ENCODE peak calls at places on chromosomes 4 and X, in eight cellular contexts. O is mammary epithelial cell, W is psoas muscle, K is fibroblast of lung, A is GM12878, M is IMR-90, G is OCI-LY7, N is stomach. I is an unnamed sample. For H3K4me1, the result is how much of the 10 kb centered on the place peaks cover.

GRCh38 chr4:124684301-124684700 is 28.2 kb downstream of the ANKRD50 start:
- DNase-seq in G (no peak), O (peak), M (peak), K (no peak), A (no peak), N (no peak), W (no peak), I (no peak)

GRCh38 chrX:100928660-100929613 is at the start of gene XKRX:
- DNase-seq in K (no peak), N (peak), W (no peak), G (peak), M (no peak), O (peak), A (no peak), I (peak)

GRCh38 chrX:16822723-16823122 is 36.5 kb downstream of the TXLNG start:
- DNase-seq in A (no peak), G (no peak), N (no peak), O (peak), W (no peak), M (peak), K (no peak), I (no peak)

GRCh38 chrX:31423575-31424284 is 351.9 kb upstream of the FTHL17 start:
- DNase-seq in O (peak), G (peak), A (no peak), N (peak), M (peak), K (peak), W (no peak), I (peak)

GRCh38 chr4:8507251-8507570 is 66.6 kb downstream of the TRMT44 start:
- DNase-seq in O (no peak), W (no peak), K (no peak), M (no peak), G (no peak), A (no peak), N (no peak), I (no peak)

GRCh38 chrX:23118890-23119527 is 119.2 kb downstream of the DDX53 start:
- DNase-seq in M (no peak), N (no peak), O (no peak), W (no peak), G (no peak), A (no peak), K (no peak), I (no peak)

GRCh38 chr4:42609051-42609450 is 47.9 kb downstream of the ATP8A1 start:
- DNase-seq in N (no peak), G (no peak), W (no peak), O (no peak), A (no peak), K (no peak), M (no peak), I (no peak)

GRCh38 chr4:145132521-145133098 is 34.5 kb downstream of the ABCE1 start:
- DNase-seq in W (no peak), G (peak), N (no peak), K (peak), M (peak), O (no peak), A (peak), I (no peak)

GRCh38 chr4:30610361-30610760 is 109.8 kb upstream of the PCDH7 start:
- DNase-seq in A (no peak), K (peak), N (no peak), O (no peak), W (no peak), G (no peak), M (no peak), I (no peak)

GRCh38 chr4:171588146-171588545 is 225.1 kb upstream of the GALNTL6 start:
- DNase-seq in A (no peak), K (no peak), G (no peak), W (no peak), N (no peak), M (no peak), O (no peak), I (no peak)

GRCh38 chr4:121728066-121728465 is 31.3 kb upstream of the ANXA5 start:
- DNase-seq in O (peak), N (no peak), K (peak), W (no peak), M (peak), A (no peak), G (no peak), I (no peak)

GRCh38 chrX:34563809-34564208 is 93.3 kb downstream of the TMEM47 start:
- DNase-seq in K (no peak), A (no peak), G (no peak), W (no peak), O (peak), M (no peak), N (no peak), I (no peak)

GRCh38 chrX:150527108-150527507 is 41.3 kb upstream of the MTM1 start:
- DNase-seq in A (no peak), O (no peak), K (no peak), M (no peak), W (no peak), G (no peak), N (no peak), I (no peak)

GRCh38 chr4:107931775-107932321 is 499 bp downstream of the CYP2U1 start:
- DNase-seq in G (peak), A (no peak), O (no peak), W (no peak), K (no peak), N (no peak), M (no peak), I (no peak)

GRCh38 chr4:177441061-177441802 is 1.0 kb downstream of the AGA start:
- DNase-seq in G (peak), O (peak), N (no peak), K (peak), W (no peak), A (peak), M (peak), I (no peak)

GRCh38 chrX:134683351-134683750 is 25.1 kb upstream of the PLAC1 start:
- DNase-seq in A (no peak), M (no peak), G (no peak), K (no peak), N (no peak), O (no peak), W (no peak), I (no peak)

GRCh38 chr4:122710434-122711308 is 21.8 kb upstream of the BBS12 start:
- DNase-seq in W (no peak), A (no peak), K (peak), G (no peak), M (peak), O (no peak), N (no peak), I (no peak)

GRCh38 chrX:136450050-136450830 is 37.5 kb upstream of the BRS3 start:
- DNase-seq in M (peak), W (no peak), A (no peak), K (no peak), G (no peak), O (no peak), N (no peak), I (no peak)

GRCh38 chr4:112251044-112251632 is 19.6 kb downstream of the AP1AR start:
- DNase-seq in A (no peak), N (no peak), W (no peak), K (peak), M (no peak), G (no peak), O (peak), I (no peak)

GRCh38 chrX:22069586-22069985 is 37.5 kb downstream of the PHEX start:
- DNase-seq in W (no peak), N (no peak), K (no peak), A (no peak), G (no peak), M (no peak), O (no peak), I (no peak)

GRCh38 chr4:86706923-86707597 is 112.9 kb downstream of the PTPN13 start:
- DNase-seq in M (peak), N (no peak), O (peak), G (no peak), A (no peak), W (no peak), K (peak), I (no peak)

GRCh38 chr4:17265139-17265538 is 246.8 kb downstream of the QDPR start:
- DNase-seq in G (no peak), W (no peak), K (no peak), M (no peak), O (no peak), A (no peak), N (no peak), I (no peak)

GRCh38 chrX:129523076-129524055 is at the start of gene SMARCA1:
- DNase-seq in O (no peak), A (no peak), M (peak), W (peak), G (no peak), N (peak), K (peak), I (peak)

GRCh38 chr4:186823989-186824388 is 100.3 kb upstream of the FAT1 start:
- DNase-seq in N (no peak), G (no peak), O (no peak), A (no peak), K (peak), M (peak), W (no peak), I (no peak)

GRCh38 chr4:118775405-118775804 is 60.5 kb downstream of the SEC24D start:
- DNase-seq in A (no peak), M (no peak), O (no peak), G (no peak), N (no peak), W (no peak), K (no peak), I (no peak)
- H3K4me1 ChIP-seq in A (under half), M (under half), O (under half), G (under half), N (half or more), W (under half), K (under half), I (under half)

DNA sequence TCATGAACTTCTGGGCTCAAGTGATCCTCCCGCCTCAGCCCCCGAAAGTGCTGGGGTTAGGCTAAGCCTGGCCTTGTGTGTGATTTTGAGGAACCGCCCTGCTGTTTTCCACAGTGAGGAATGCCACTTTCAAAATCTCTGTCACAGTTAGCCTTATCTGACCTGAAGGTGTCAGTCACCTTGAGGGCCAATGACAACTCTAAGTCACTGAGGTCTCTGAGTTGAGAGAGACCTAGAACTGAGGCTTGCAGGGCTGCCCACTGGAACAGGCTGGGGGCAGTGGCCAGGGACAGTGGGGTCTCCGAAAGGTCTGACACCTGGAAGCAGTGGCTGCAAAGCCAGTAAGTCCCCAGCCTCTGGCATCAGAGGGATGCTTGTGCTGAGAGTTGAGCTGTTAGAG is 6.1 kb downstream of the TADA2B start:
- DNase-seq in K (no peak), G (no peak), N (no peak), O (no peak), M (no peak), W (no peak), A (no peak), I (no peak)
- H3K4me1 ChIP-seq in K (under half), G (under half), N (half or more), O (under half), M (under half), W (half or more), A (under half), I (under half)

GRCh38 chr4:143377635-143378099 is 41.0 kb downstream of the GAB1 start:
- DNase-seq in O (no peak), W (no peak), M (no peak), K (no peak), N (no peak), A (peak), G (peak), I (no peak)
- H3K4me1 ChIP-seq in O (under half), W (half or more), M (under half), K (under half), N (half or more), A (under half), G (half or more), I (under half)

GRCh38 chr4:159142985-159143384 is 40.1 kb downstream of the RAPGEF2 start:
- DNase-seq in A (no peak), N (no peak), M (no peak), G (no peak), K (no peak), O (no peak), W (no peak), I (no peak)

GRCh38 chr4:159144112-159144694 is 41.3 kb downstream of the RAPGEF2 start:
- DNase-seq in M (no peak), O (no peak), G (no peak), N (no peak), W (no peak), K (no peak), A (no peak), I (no peak)

GRCh38 chr4:159145318-159146006 is 42.6 kb downstream of the RAPGEF2 start:
- DNase-seq in N (no peak), M (no peak), G (no peak), A (no peak), O (no peak), K (no peak), W (no peak), I (no peak)

GRCh38 chr4:159146007-159146330 is 43.1 kb downstream of the RAPGEF2 start:
- DNase-seq in K (no peak), O (no peak), G (no peak), N (no peak), W (no peak), A (no peak), M (peak), I (no peak)

GRCh38 chr4:159146454-159146853 is 43.6 kb downstream of the RAPGEF2 start:
- DNase-seq in K (no peak), N (no peak), G (no peak), O (peak), W (no peak), A (no peak), M (peak), I (no peak)
- H3K4me1 ChIP-seq in K (under half), N (half or more), G (under half), O (under half), W (half or more), A (under half), M (under half), I (under half)

I was measured in pancreas.